ENCODE peak calls at places on chromosomes 11 and 22, in nine cellular contexts. Y is transverse colon, I is left lung, B is astrocyte of the spinal cord, Z is AG09309, V is cardiac muscle cell, L is body of pancreas, K is neural progenitor cell, P is HAP-1. G is an unnamed sample.

GRCh38 chr11:118306556-118306955 is 2.0 kb downstream of the CD3E start:
- DNase-seq in V (no peak), Y (no peak), P (no peak), B (no peak), I (no peak), L (no peak), K (no peak), Z (no peak), G (no peak)

GRCh38 chr11:125313271-125314222 is 149.0 kb downstream of the PKNOX2 start:
- DNase-seq in K (no peak), V (no peak), Y (no peak), Z (no peak), L (no peak), P (no peak), B (peak; percentile 38), I (no peak), G (no peak)

GRCh38 chr11:128890543-128891409 is at the start of gene KCNJ5:
- DNase-seq in Z (no peak), Y (no peak), B (no peak), K (peak; percentile 72), L (peak; percentile 58), I (peak; percentile 40), P (peak; percentile 61), V (peak; percentile 83), G (peak; percentile 73)

GRCh38 chr11:99316761-99317475 is 296.2 kb downstream of the CNTN5 start:
- DNase-seq in Y (no peak), K (no peak), L (peak; percentile 2), P (no peak), B (peak; percentile 5), I (no peak), V (peak; percentile 57), Z (no peak), G (no peak)

GRCh38 chr22:21693333-21693998 is 27.7 kb downstream of the PPIL2 start:
- DNase-seq in K (no peak), Z (no peak), B (no peak), P (no peak), V (no peak), I (no peak), L (no peak), Y (no peak), G (no peak)

GRCh38 chr11:113313601-113314000 is 782 bp upstream of the TTC12 start:
- DNase-seq in I (no peak), Y (no peak), K (no peak), B (no peak), L (no peak), Z (no peak), P (no peak), V (no peak), G (no peak)

GRCh38 chr11:47856186-47856585 is 8.0 kb upstream of the NUP160 start:
- DNase-seq in K (no peak), B (no peak), I (no peak), Y (no peak), P (no peak), L (no peak), Z (no peak), V (no peak), G (no peak)

GRCh38 chr11:87463486-87464102 is 425.9 kb downstream of the TMEM135 start:
- DNase-seq in K (peak; percentile 66), L (no peak), V (peak; percentile 60), B (peak; percentile 13), Z (no peak), P (no peak), Y (no peak), I (no peak), G (no peak)

GRCh38 chr22:22810018-22810427 is 77.6 kb upstream of the IGLL5 start:
- DNase-seq in P (no peak), Y (peak; percentile 57), V (no peak), B (no peak), I (no peak), K (peak; percentile 82), L (peak; percentile 35), Z (no peak), G (no peak)

GRCh38 chr11:117189191-117189940 is 9.8 kb upstream of the TAGLN start:
- DNase-seq in V (no peak), Y (peak; percentile 42), K (no peak), B (no peak), Z (no peak), I (peak; percentile 80), L (peak; percentile 64), P (no peak), G (peak; percentile 70)

GRCh38 chr11:19820100-19820499 is 107.5 kb downstream of the NAV2 start:
- DNase-seq in P (no peak), Y (no peak), I (peak; percentile 53), K (no peak), L (no peak), B (peak; percentile 50), Z (no peak), V (peak; percentile 18), G (no peak)

GRCh38 chr11:11533057-11533456 is 88.7 kb downstream of the GALNT18 start:
- DNase-seq in Z (no peak), P (no peak), V (no peak), L (no peak), K (no peak), I (no peak), Y (no peak), B (no peak), G (no peak)

GRCh38 chr11:63694518-63694917 is 13.2 kb downstream of the RTN3 start:
- DNase-seq in B (no peak), P (no peak), Z (no peak), L (no peak), Y (no peak), I (no peak), V (no peak), K (no peak), G (no peak)

GRCh38 chr11:63919267-63920125 is 2.5 kb upstream of the RCOR2 start:
- DNase-seq in I (no peak), P (peak; percentile 77), V (peak; percentile 79), L (no peak), K (peak; percentile 94), B (peak; percentile 37), Y (peak; percentile 50), Z (no peak), G (no peak)

GRCh38 chr11:3920148-3920852 is 64.8 kb downstream of the STIM1 start:
- DNase-seq in V (no peak), B (peak; percentile 64), Y (peak; percentile 49), P (no peak), L (peak; percentile 44), Z (peak; percentile 69), I (peak; percentile 61), K (no peak), G (peak; percentile 55)

GRCh38 chr11:47001666-47002285 is 65.2 kb downstream of the CSTPP1 start:
- DNase-seq in K (peak; percentile 15), B (peak; percentile 67), Z (no peak), I (no peak), V (no peak), P (no peak), L (no peak), Y (no peak), G (no peak)

GRCh38 chr11:111978028-111978771 is 41.1 kb downstream of the DIXDC1 start:
- DNase-seq in L (peak; percentile 22), I (peak; percentile 35), Y (peak; percentile 37), B (peak; percentile 83), Z (peak; percentile 32), P (peak; percentile 55), K (peak; percentile 72), V (peak; percentile 85), G (peak; percentile 74)

GRCh38 chr11:1375161-1375954 is 14.4 kb upstream of the BRSK2 start:
- DNase-seq in Z (no peak), P (no peak), I (no peak), K (no peak), L (no peak), Y (no peak), B (no peak), V (no peak), G (peak; percentile 69)

GRCh38 chr11:45145421-45146071 is 893 bp upstream of the PRDM11 start:
- DNase-seq in Z (no peak), K (peak; percentile 90), Y (peak; percentile 34), P (no peak), L (peak; percentile 56), V (peak; percentile 45), I (peak; percentile 59), B (peak; percentile 45), G (peak; percentile 56)

GRCh38 chr11:109644158-109644557 is 222.2 kb downstream of the C11orf87 start:
- DNase-seq in P (no peak), Y (no peak), I (no peak), B (peak; percentile 1), L (peak; percentile 13), K (peak; percentile 16), Z (no peak), V (peak; percentile 83), G (no peak)

GRCh38 chr11:9490376-9490775 is 29.6 kb downstream of the ZNF143 start:
- DNase-seq in P (no peak), Y (no peak), K (no peak), L (no peak), B (no peak), I (no peak), Z (no peak), V (no peak), G (no peak)

GRCh38 chr11:19777342-19778102 is 64.9 kb downstream of the NAV2 start:
- DNase-seq in L (peak; percentile 48), Y (no peak), Z (no peak), B (peak; percentile 64), V (peak; percentile 23), P (no peak), I (no peak), K (peak; percentile 40), G (no peak)

GRCh38 chr11:21475276-21475675 is 717.6 kb upstream of the ANO5 start:
- DNase-seq in Z (no peak), Y (no peak), P (peak; percentile 10), B (no peak), I (no peak), K (peak; percentile 15), L (no peak), V (no peak), G (no peak)

GRCh38 chr11:32890843-32891656 is 1.6 kb upstream of the QSER1 start:
- DNase-seq in I (no peak), Y (peak; percentile 19), V (no peak), K (peak; percentile 69), P (peak; percentile 87), L (no peak), B (no peak), Z (no peak), G (no peak)
- H3K4me3 ChIP-seq in I (no peak overlapping the region), Y (no peak overlapping the region), V (peak overlapping the region; percentile 68), K (peak overlapping the region; percentile 97), P (no peak overlapping the region), L (peak overlapping the region; percentile 61), B (no peak overlapping the region), Z (no peak overlapping the region), G (no peak overlapping the region)

GRCh38 chr22:28989035-28989464 is 72.6 kb downstream of the C22orf31 start:
- DNase-seq in B (no peak), V (no peak), K (no peak), L (no peak), I (no peak), P (peak; percentile 27), Z (no peak), Y (no peak), G (no peak)
- H3K4me3 ChIP-seq in B (no peak overlapping the region), V (no peak overlapping the region), K (no peak overlapping the region), L (no peak overlapping the region), I (no peak overlapping the region), P (no peak overlapping the region), Z (no peak overlapping the region), Y (no peak overlapping the region), G (no peak overlapping the region)

GRCh38 chr11:72349616-72350218 is 84.6 kb downstream of the CLPB start:
- DNase-seq in I (no peak), B (no peak), Z (no peak), L (no peak), Y (no peak), P (no peak), K (no peak), V (no peak), G (no peak)
- H3K4me3 ChIP-seq in I (no peak overlapping the region), B (no peak overlapping the region), Z (no peak overlapping the region), L (no peak overlapping the region), Y (no peak overlapping the region), P (no peak overlapping the region), K (no peak overlapping the region), V (no peak overlapping the region), G (no peak overlapping the region)

GRCh38 chr11:2678396-2678795 is 21.4 kb downstream of the KCNQ1OT1 start:
- DNase-seq in Z (no peak), K (no peak), L (no peak), V (no peak), P (no peak), B (no peak), Y (no peak), I (no peak), G (no peak)
- H3K4me3 ChIP-seq in Z (no peak overlapping the region), K (no peak overlapping the region), L (no peak overlapping the region), V (no peak overlapping the region), P (no peak overlapping the region), B (no peak overlapping the region), Y (no peak overlapping the region), I (no peak overlapping the region), G (no peak overlapping the region)